ENCODE peak calls at places on chromosome 21, in seven cellular contexts. F, K, Q, Z, L, W and J are unnamed samples.

GRCh38 chr21:46000182-46000730 is 18.7 kb downstream of the COL6A1 start:
- DNase-seq in F (no peak), K (no peak), Q (no peak), Z (no peak), L (no peak), W (no peak), J (no peak)

GRCh38 chr21:44062380-44062779 is 44.8 kb upstream of the PWP2 start:
- DNase-seq in F (no peak), K (no peak), Q (no peak), Z (no peak), L (no peak), W (no peak), J (no peak)

GRCh38 chr21:31180256-31181088 is 142.2 kb upstream of the KRTAP19-8 start:
- DNase-seq in F (peak), K (no peak), Q (peak), Z (peak), L (peak), W (peak), J (peak)

GRCh38 chr21:33850401-33850800 is 65.2 kb downstream of the ATP5PO start:
- DNase-seq in F (no peak), K (no peak), Q (no peak), Z (no peak), L (no peak), W (no peak), J (no peak)

GRCh38 chr21:37245151-37245550 is 22.0 kb downstream of the VPS26C start:
- DNase-seq in F (no peak), K (no peak), Q (no peak), Z (no peak), L (no peak), W (no peak), J (peak)

GRCh38 chr21:41634858-41635257 is 126.9 kb upstream of the TMPRSS2 start:
- DNase-seq in F (no peak), K (no peak), Q (no peak), Z (no peak), L (peak), W (no peak), J (no peak)

GRCh38 chr21:10272216-10272615 is 249.2 kb upstream of the TPTE start:
- DNase-seq in F (no peak), K (no peak), Q (no peak), Z (no peak), L (no peak), W (no peak), J (peak)

GRCh38 chr21:44379991-44380865 is 26.8 kb downstream of the TRPM2 start:
- DNase-seq in F (no peak), K (peak), Q (no peak), Z (no peak), L (no peak), W (no peak), J (peak)

GRCh38 chr21:33844104-33844889 is 71.3 kb downstream of the ATP5PO start:
- DNase-seq in F (no peak), K (peak), Q (no peak), Z (no peak), L (no peak), W (no peak), J (peak)

GRCh38 chr21:27213328-27213727 is 246.4 kb upstream of the ADAMTS5 start:
- DNase-seq in F (no peak), K (no peak), Q (no peak), Z (no peak), L (peak), W (no peak), J (peak)

GRCh38 chr21:35102488-35103407 is 53.6 kb upstream of the RUNX1 start:
- DNase-seq in F (peak), K (no peak), Q (peak), Z (no peak), L (no peak), W (peak), J (no peak)

GRCh38 chr21:26351661-26352060 is 181.1 kb upstream of the APP start:
- DNase-seq in F (no peak), K (no peak), Q (no peak), Z (no peak), L (peak), W (no peak), J (no peak)

GRCh38 chr21:34836103-34836932 is 167.5 kb downstream of the CLIC6 start:
- DNase-seq in F (no peak), K (no peak), Q (no peak), Z (peak), L (peak), W (no peak), J (no peak)

GRCh38 chr21:45989355-45990048 is 7.9 kb downstream of the COL6A1 start:
- DNase-seq in F (no peak), K (no peak), Q (no peak), Z (no peak), L (no peak), W (no peak), J (no peak)

GRCh38 chr21:15212214-15212613 is 147.4 kb upstream of the NRIP1 start:
- DNase-seq in F (no peak), K (no peak), Q (no peak), Z (no peak), L (no peak), W (no peak), J (no peak)

GRCh38 chr21:37407719-37408455 is 41.3 kb downstream of the DYRK1A start:
- DNase-seq in F (peak), K (no peak), Q (peak), Z (no peak), L (no peak), W (no peak), J (no peak)

GRCh38 chr21:45320261-45320990 is 32.7 kb upstream of the POFUT2 start:
- DNase-seq in F (no peak), K (peak), Q (no peak), Z (no peak), L (no peak), W (no peak), J (no peak)

GRCh38 chr21:44737706-44738354 is 26.5 kb upstream of the TSPEAR start:
- DNase-seq in F (no peak), K (peak), Q (no peak), Z (no peak), L (peak), W (no peak), J (no peak)

GRCh38 chr21:44802396-44803153 is 955 bp upstream of the UBE2G2 start:
- DNase-seq in F (peak), K (peak), Q (peak), Z (no peak), L (peak), W (peak), J (peak)

GRCh38 chr21:23402929-23403520 is 2204.3 kb downstream of the MRPL39 start:
- DNase-seq in F (no peak), K (no peak), Q (no peak), Z (no peak), L (no peak), W (no peak), J (no peak)

GRCh38 chr21:23968722-23969647 is 1638.3 kb downstream of the MRPL39 start:
- DNase-seq in F (peak), K (peak), Q (peak), Z (peak), L (peak), W (peak), J (peak)

GRCh38 chr21:38804617-38805281 is 980 bp upstream of the ETS2 start:
- DNase-seq in F (peak), K (no peak), Q (no peak), Z (no peak), L (peak), W (peak), J (peak)

GRCh38 chr21:38798081-38798480 is 7.6 kb upstream of the ETS2 start:
- DNase-seq in F (no peak), K (no peak), Q (no peak), Z (no peak), L (no peak), W (no peak), J (no peak)

GRCh38 chr21:37751268-37751975 is 164.8 kb downstream of the KCNJ6 start:
- DNase-seq in F (no peak), K (no peak), Q (no peak), Z (no peak), L (no peak), W (no peak), J (no peak)

GRCh38 chr21:38742580-38743260 is 63.0 kb upstream of the ETS2 start:
- DNase-seq in F (no peak), K (no peak), Q (no peak), Z (no peak), L (no peak), W (no peak), J (no peak)

GRCh38 chr21:38963006-38963405 is 157.3 kb downstream of the ETS2 start:
- DNase-seq in F (no peak), K (no peak), Q (no peak), Z (no peak), L (no peak), W (no peak), J (no peak)